ENCODE peak calls at places on chromosomes 3 and 15, in nine cellular contexts. L, W, P, K, S, G, E, T and X are unnamed samples.

GRCh38 chr3:151330374-151330773 is 1.0 kb upstream of the P2RY13 start:
- DNase-seq in L (no peak), W (no peak), P (no peak), K (no peak), S (no peak), G (no peak), E (no peak), T (no peak), X (no peak)

GRCh38 chr15:60928210-60928609 is 300.9 kb downstream of the RORA start:
- DNase-seq in L (no peak), W (no peak), P (no peak), K (no peak), S (no peak), G (no peak), E (no peak), T (no peak), X (no peak)

GRCh38 chr3:61578667-61579367 is 17.4 kb downstream of the PTPRG start:
- DNase-seq in L (no peak), W (no peak), P (no peak), K (no peak), S (no peak), G (no peak), E (no peak), T (no peak), X (no peak)

GRCh38 chr3:140585828-140586227 is 92.0 kb upstream of the TRIM42 start:
- DNase-seq in L (no peak), W (no peak), P (peak; percentile 2), K (no peak), S (no peak), G (no peak), E (no peak), T (no peak), X (no peak)

GRCh38 chr3:192830279-192831110 is 87.2 kb downstream of the MB21D2 start:
- DNase-seq in L (no peak), W (no peak), P (peak; percentile 54), K (no peak), S (no peak), G (no peak), E (no peak), T (no peak), X (no peak)

GRCh38 chr3:183554377-183554776 is 1.1 kb downstream of the KLHL6 start:
- DNase-seq in L (no peak), W (no peak), P (no peak), K (no peak), S (no peak), G (no peak), E (no peak), T (no peak), X (no peak)

GRCh38 chr3:170506556-170506955 is 79.3 kb downstream of the SLC7A14 start:
- DNase-seq in L (no peak), W (no peak), P (peak; percentile 71), K (no peak), S (peak; percentile 36), G (peak; percentile 13), E (no peak), T (no peak), X (no peak)

GRCh38 chr15:33242165-33242564 is 47.7 kb upstream of the FMN1 start:
- DNase-seq in L (no peak), W (no peak), P (peak; percentile 27), K (no peak), S (peak; percentile 94), G (peak; percentile 42), E (peak; percentile 62), T (no peak), X (no peak)

GRCh38 chr3:129587061-129587460 is 19.4 kb downstream of the PLXND1 start:
- DNase-seq in L (peak; percentile 70), W (no peak), P (no peak), K (no peak), S (no peak), G (no peak), E (no peak), T (peak; percentile 79), X (no peak)

GRCh38 chr3:33377931-33378330 is 62.3 kb downstream of the UBP1 start:
- DNase-seq in L (no peak), W (no peak), P (peak; percentile 84), K (no peak), S (peak; percentile 73), G (no peak), E (no peak), T (no peak), X (no peak)

GRCh38 chr3:171828852-171829770 is 14.0 kb upstream of the TMEM212 start:
- DNase-seq in L (no peak), W (no peak), P (no peak), K (no peak), S (no peak), G (no peak), E (no peak), T (no peak), X (no peak)

GRCh38 chr3:172641291-172641690 is 69.6 kb downstream of the NCEH1 start:
- DNase-seq in L (no peak), W (no peak), P (no peak), K (no peak), S (no peak), G (no peak), E (no peak), T (no peak), X (no peak)

GRCh38 chr15:43249699-43250203 is 17.0 kb downstream of the TGM5 start:
- DNase-seq in L (no peak), W (no peak), P (peak; percentile 76), K (no peak), S (peak; percentile 57), G (peak; percentile 81), E (no peak), T (no peak), X (no peak)

GRCh38 chr3:196684548-196685407 is 27.3 kb downstream of the CEP19 start:
- DNase-seq in L (peak; percentile 84), W (peak; percentile 63), P (peak; percentile 47), K (peak; percentile 41), S (peak; percentile 80), G (peak; percentile 41), E (peak; percentile 82), T (peak; percentile 75), X (peak; percentile 66)

GRCh38 chr15:80595391-80595790 is 99.7 kb upstream of the ABHD17C start:
- DNase-seq in L (no peak), W (no peak), P (peak; percentile 38), K (no peak), S (peak; percentile 39), G (no peak), E (peak; percentile 23), T (no peak), X (no peak)

DNA sequence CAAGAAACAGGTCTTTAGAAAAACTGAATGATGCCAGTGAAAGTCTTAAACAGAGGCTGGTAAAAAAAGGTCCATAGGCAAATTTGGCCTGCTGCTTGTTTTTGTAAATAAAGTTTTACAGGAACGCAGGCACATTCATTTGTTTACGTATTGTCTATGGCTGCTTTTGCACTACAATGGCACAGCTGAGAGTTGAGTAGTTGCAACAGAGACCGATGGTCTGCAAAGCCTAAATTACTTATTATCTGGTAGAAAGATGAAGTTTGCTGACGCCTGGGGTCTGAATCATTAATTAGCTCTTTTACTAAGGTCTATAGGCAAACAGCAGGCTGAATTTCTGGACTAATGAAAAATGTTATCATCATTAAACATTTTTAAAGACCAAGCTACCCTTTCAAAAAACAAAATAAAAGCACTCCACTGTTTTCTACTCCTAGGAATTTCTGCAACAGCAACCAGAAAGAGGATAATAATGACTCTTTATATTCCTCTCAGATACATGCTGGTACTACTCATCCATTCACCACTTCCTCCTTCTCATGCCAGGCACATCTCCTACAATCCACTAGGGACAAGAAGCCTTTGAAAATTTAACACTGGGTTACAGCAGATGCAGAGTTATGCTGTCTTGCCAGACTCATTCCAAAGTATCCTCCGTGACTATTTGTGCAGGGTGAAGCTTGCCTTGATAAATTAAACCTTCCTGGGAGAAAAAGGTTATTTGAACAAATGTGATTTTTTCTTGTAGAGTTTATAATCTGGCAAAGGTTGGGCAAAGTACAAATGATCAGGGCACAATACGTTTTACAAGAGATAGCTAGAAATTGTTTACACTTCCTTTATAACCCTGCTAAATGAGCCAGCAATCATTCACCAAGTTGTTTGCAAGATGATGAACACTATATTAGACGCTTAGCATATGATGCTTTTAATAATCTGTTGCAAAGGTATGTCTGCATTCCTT is 6.0 kb downstream of the GATM start:
- DNase-seq in L (no peak), W (no peak), P (no peak), K (no peak), S (peak; percentile 50), G (no peak), E (no peak), T (no peak), X (no peak)
- H3K4me1 ChIP-seq in L (no peaks in the 10 kb centered on the region), W (peaks cover 44% of the 10 kb centered on the region), P (no peaks in the 10 kb centered on the region), K (peaks cover 73% of the 10 kb centered on the region), S (no peaks in the 10 kb centered on the region), G (no peaks in the 10 kb centered on the region), E (no peaks in the 10 kb centered on the region), T (peaks cover 65% of the 10 kb centered on the region), X (peaks cover 13% of the 10 kb centered on the region)

GRCh38 chr3:30660128-30660525 is 53.7 kb downstream of the TGFBR2 start:
- DNase-seq in L (no peak), W (no peak), P (no peak), K (no peak), S (no peak), G (no peak), E (no peak), T (no peak), X (no peak)
- H3K4me1 ChIP-seq in L (peaks cover 3% of the 10 kb centered on the region), W (peaks cover 11% of the 10 kb centered on the region), P (peaks cover 27% of the 10 kb centered on the region), K (peaks cover 100% of the 10 kb centered on the region), S (peaks cover 57% of the 10 kb centered on the region), G (peaks cover 51% of the 10 kb centered on the region), E (peaks cover 9% of the 10 kb centered on the region), T (peaks cover 100% of the 10 kb centered on the region), X (peaks cover 15% of the 10 kb centered on the region)

DNA sequence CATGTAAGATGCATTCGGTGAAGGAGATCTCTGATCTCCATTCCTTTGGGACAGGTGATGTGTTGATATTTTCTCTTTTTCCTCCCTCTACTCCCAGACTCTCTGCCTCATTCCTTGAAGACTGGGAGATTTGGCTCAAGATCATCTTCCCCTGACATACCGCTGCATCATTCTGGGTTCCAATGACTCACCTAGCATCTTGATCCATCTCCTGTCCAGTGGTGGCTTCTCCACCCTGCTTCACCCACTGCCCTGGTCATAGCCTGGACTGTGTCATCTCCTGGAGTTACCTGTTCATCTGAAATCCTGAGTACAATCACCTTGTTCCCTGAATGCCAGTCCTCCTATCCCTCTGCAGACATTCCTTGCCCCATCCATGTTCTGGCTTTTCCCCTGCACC is 57.4 kb upstream of the TRAK1 start:
- DNase-seq in L (no peak), W (no peak), P (peak; percentile 78), K (no peak), S (peak; percentile 59), G (no peak), E (no peak), T (peak; percentile 58), X (no peak)
- H3K4me1 ChIP-seq in L (no peaks in the 10 kb centered on the region), W (peaks cover 39% of the 10 kb centered on the region), P (peaks cover 47% of the 10 kb centered on the region), K (peaks cover 88% of the 10 kb centered on the region), S (peaks cover 21% of the 10 kb centered on the region), G (peaks cover 50% of the 10 kb centered on the region), E (peaks cover 27% of the 10 kb centered on the region), T (peaks cover 87% of the 10 kb centered on the region), X (peaks cover 21% of the 10 kb centered on the region)

DNA sequence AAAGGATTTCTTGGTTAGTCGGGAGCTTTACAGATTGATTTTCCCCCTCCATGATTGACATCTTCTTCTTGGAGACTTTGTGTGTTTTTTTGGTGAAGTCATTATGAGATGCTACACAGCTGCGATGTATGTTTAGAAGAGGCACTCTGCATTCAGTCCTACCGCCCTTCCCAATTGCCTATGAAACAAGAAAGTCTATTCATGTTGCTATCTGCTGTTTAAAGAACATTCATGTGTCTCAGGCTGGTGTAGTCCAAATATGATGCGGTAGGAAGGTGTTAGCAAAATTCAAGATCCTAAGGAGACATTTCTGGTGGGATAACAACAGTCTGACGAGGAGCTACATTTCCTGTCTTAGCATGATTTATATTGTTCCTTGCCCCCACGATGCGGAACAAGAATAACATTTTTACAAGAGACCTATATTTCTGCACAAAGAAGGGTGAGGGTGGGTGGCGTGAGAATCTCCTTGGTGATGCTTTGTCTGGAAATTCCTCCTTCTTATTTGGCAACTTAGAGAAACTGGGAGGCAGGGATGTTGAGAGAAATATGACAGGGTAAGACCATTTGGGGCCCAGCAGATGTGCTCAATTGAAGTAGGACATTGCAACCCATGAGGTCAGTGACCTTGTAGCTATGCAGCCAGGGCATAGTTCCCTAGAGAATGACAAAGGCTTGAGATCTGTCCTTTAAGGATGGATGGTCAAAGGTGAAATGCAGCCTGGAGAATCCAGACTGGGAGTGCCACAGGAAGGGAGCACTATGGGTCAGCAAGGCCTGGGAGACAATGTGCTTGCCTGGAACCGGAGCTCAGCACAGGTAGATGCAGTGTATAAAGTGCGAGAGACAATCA is 317.3 kb upstream of the TBL1XR1 start:
- DNase-seq in L (no peak), W (no peak), P (no peak), K (no peak), S (no peak), G (no peak), E (no peak), T (no peak), X (no peak)
- H3K4me1 ChIP-seq in L (peaks cover 3% of the 10 kb centered on the region), W (peaks cover 8% of the 10 kb centered on the region), P (peaks cover 16% of the 10 kb centered on the region), K (peaks cover 61% of the 10 kb centered on the region), S (no peaks in the 10 kb centered on the region), G (peaks cover 21% of the 10 kb centered on the region), E (peaks cover 3% of the 10 kb centered on the region), T (peaks cover 44% of the 10 kb centered on the region), X (peaks cover 13% of the 10 kb centered on the region)